ENCODE peak calls at places on chromosomes 7 and 10, in seven cellular contexts. H is GM12865; L is breast epithelium; E is uterus; K is CD8-positive, alpha-beta memory T cell; F is fibroblast of lung; P is left lung. S is an unnamed sample.

GRCh38 chr7:48388922-48389321 is 217.7 kb downstream of the ABCA13 start:
- DNase-seq in H (no peak), L (no peak), E (no peak), K (no peak), F (no peak), P (peak; percentile 44), S (no peak)

GRCh38 chr7:143878884-143879283 is 23.1 kb downstream of the TCAF1 start:
- DNase-seq in H (no peak), L (no peak), E (no peak), K (no peak), F (no peak), P (no peak), S (no peak)

GRCh38 chr7:74627699-74628411 is 29.7 kb upstream of the GTF2I start:
- DNase-seq in H (peak; percentile 48), L (no peak), E (no peak), K (no peak), F (peak; percentile 42), P (peak; percentile 63), S (peak; percentile 72)

GRCh38 chr10:14667748-14668147 is 106.9 kb downstream of the FAM107B start:
- DNase-seq in H (no peak), L (no peak), E (no peak), K (no peak), F (no peak), P (no peak), S (no peak)

GRCh38 chr7:44321796-44322195 is 3.6 kb downstream of the CAMK2B start:
- DNase-seq in H (no peak), L (no peak), E (no peak), K (no peak), F (no peak), P (no peak), S (no peak)

GRCh38 chr10:132788180-132788830 is 2.4 kb upstream of the NKX6-2 start:
- DNase-seq in H (no peak), L (no peak), E (no peak), K (no peak), F (peak; percentile 18), P (no peak), S (no peak)

GRCh38 chr10:11429439-11430052 is 181.9 kb downstream of the USP6NL start:
- DNase-seq in H (no peak), L (no peak), E (no peak), K (no peak), F (peak; percentile 3), P (no peak), S (no peak)

GRCh38 chr10:25080880-25081581 is 64.6 kb downstream of the THNSL1 start:
- DNase-seq in H (peak; percentile 73), L (peak; percentile 75), E (peak; percentile 78), K (peak; percentile 68), F (peak; percentile 79), P (peak; percentile 80), S (peak; percentile 93)

GRCh38 chr7:40604601-40605438 is 470.0 kb downstream of the SUGCT start:
- DNase-seq in H (peak; percentile 62), L (no peak), E (no peak), K (no peak), F (peak; percentile 65), P (peak; percentile 59), S (peak; percentile 71)

GRCh38 chr7:22759721-22760120 is 32.7 kb downstream of the IL6 start:
- DNase-seq in H (no peak), L (no peak), E (no peak), K (no peak), F (peak; percentile 38), P (no peak), S (no peak)

GRCh38 chr10:78815702-78816334 is 252.9 kb upstream of the ZMIZ1 start:
- DNase-seq in H (no peak), L (no peak), E (no peak), K (no peak), F (no peak), P (no peak), S (no peak)

GRCh38 chr10:80081801-80082750 is 3.6 kb downstream of the TMEM254 start:
- DNase-seq in H (no peak), L (no peak), E (no peak), K (no peak), F (no peak), P (no peak), S (peak; percentile 62)

GRCh38 chr10:15630353-15630752 is 89.4 kb downstream of the ITGA8 start:
- DNase-seq in H (no peak), L (no peak), E (peak; percentile 31), K (no peak), F (no peak), P (no peak), S (no peak)

GRCh38 chr7:30652951-30653641 is 29.2 kb downstream of the CRHR2 start:
- DNase-seq in H (no peak), L (no peak), E (no peak), K (no peak), F (no peak), P (no peak), S (no peak)

GRCh38 chr10:110260746-110261477 is 43.8 kb downstream of the SMNDC1 start:
- DNase-seq in H (no peak), L (no peak), E (no peak), K (no peak), F (peak; percentile 40), P (no peak), S (no peak)

GRCh38 chr7:112892263-112892662 is 102.1 kb upstream of the TMEM168 start:
- DNase-seq in H (no peak), L (no peak), E (no peak), K (no peak), F (peak; percentile 46), P (no peak), S (peak; percentile 39)

GRCh38 chr7:86833360-86833759 is 189.7 kb downstream of the GRM3 start:
- DNase-seq in H (no peak), L (no peak), E (no peak), K (no peak), F (no peak), P (peak; percentile 43), S (no peak)

GRCh38 chr7:100591596-100591995 is 5.5 kb downstream of the FBXO24 start:
- DNase-seq in H (no peak), L (no peak), E (no peak), K (no peak), F (no peak), P (no peak), S (no peak)

GRCh38 chr7:158645842-158646241 is 58.2 kb upstream of the PTPRN2 start:
- DNase-seq in H (no peak), L (no peak), E (no peak), K (no peak), F (no peak), P (no peak), S (no peak)

GRCh38 chr10:3792710-3793219 is 7.8 kb upstream of the KLF6 start:
- DNase-seq in H (no peak), L (no peak), E (no peak), K (no peak), F (no peak), P (no peak), S (no peak)

GRCh38 chr10:78292987-78293865 is 259.6 kb downstream of the RPS24 start:
- DNase-seq in H (no peak), L (no peak), E (no peak), K (no peak), F (peak; percentile 45), P (no peak), S (peak; percentile 44)

GRCh38 chr7:19011212-19011611 is 106.2 kb downstream of the TWIST1 start:
- DNase-seq in H (no peak), L (no peak), E (no peak), K (no peak), F (peak; percentile 57), P (no peak), S (no peak)

GRCh38 chr7:83161851-83162401 is 758 bp downstream of the PCLO start:
- DNase-seq in H (no peak), L (no peak), E (no peak), K (no peak), F (no peak), P (no peak), S (peak; percentile 3)
- H3K4me3 ChIP-seq in H (peak overlapping the region; percentile 65), L (peak overlapping the region; percentile 81), E (peak overlapping the region; percentile 43), K (no peak overlapping the region), F (peak overlapping the region; percentile 48), P (peak overlapping the region; percentile 54), S (peak overlapping the region; percentile 24)

GRCh38 chr7:142542097-142542496 is 207.2 kb upstream of the PRSS1 start:
- DNase-seq in H (no peak), L (no peak), E (no peak), K (no peak), F (no peak), P (no peak), S (no peak)
- H3K4me3 ChIP-seq in H (no peak overlapping the region), L (no peak overlapping the region), E (no peak overlapping the region), K (no peak overlapping the region), F (no peak overlapping the region), P (no peak overlapping the region), S (no peak overlapping the region)

GRCh38 chr10:63520463-63521388 is 475 bp upstream of the REEP3 start:
- DNase-seq in H (peak; percentile 75), L (peak; percentile 66), E (peak; percentile 51), K (peak; percentile 67), F (peak; percentile 80), P (peak; percentile 71), S (peak; percentile 88)

GRCh38 chr10:63516207-63516606 is 5.0 kb upstream of the REEP3 start:
- DNase-seq in H (no peak), L (no peak), E (no peak), K (no peak), F (no peak), P (no peak), S (no peak)

GRCh38 chr10:63518690-63519288 is 2.4 kb upstream of the REEP3 start:
- DNase-seq in H (peak; percentile 26), L (no peak), E (no peak), K (no peak), F (no peak), P (no peak), S (no peak)

GRCh38 chr10:63515002-63515763 is 6.0 kb upstream of the REEP3 start:
- DNase-seq in H (peak; percentile 21), L (no peak), E (no peak), K (no peak), F (peak; percentile 81), P (no peak), S (peak; percentile 8)
- H3K4me3 ChIP-seq in H (no peak overlapping the region), L (peak overlapping the region; percentile 44), E (no peak overlapping the region), K (no peak overlapping the region), F (no peak overlapping the region), P (no peak overlapping the region), S (no peak overlapping the region)

DNA sequence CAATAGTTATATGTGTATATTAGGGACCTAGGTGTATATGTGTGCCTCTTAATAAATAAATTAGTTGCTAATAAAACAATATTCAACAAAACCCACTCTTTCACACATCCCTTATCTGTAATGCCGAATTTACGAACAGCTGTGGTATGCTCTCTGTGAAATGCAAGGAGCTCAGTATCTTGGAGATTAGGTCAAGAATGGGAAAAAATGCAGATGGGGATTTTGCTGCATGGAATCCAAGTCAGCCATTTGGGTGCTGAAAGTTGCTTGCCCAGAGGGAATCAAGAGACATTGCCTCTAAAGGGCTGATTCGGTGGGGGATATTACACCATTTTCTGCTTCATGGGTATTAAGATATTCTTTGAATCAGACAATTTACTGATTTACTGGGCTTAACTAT is 93.5 kb downstream of the CREB5 start:
- DNase-seq in H (no peak), L (no peak), E (no peak), K (no peak), F (no peak), P (no peak), S (no peak)
- H3K4me3 ChIP-seq in H (no peak overlapping the region), L (no peak overlapping the region), E (no peak overlapping the region), K (no peak overlapping the region), F (no peak overlapping the region), P (no peak overlapping the region), S (no peak overlapping the region)

DNA sequence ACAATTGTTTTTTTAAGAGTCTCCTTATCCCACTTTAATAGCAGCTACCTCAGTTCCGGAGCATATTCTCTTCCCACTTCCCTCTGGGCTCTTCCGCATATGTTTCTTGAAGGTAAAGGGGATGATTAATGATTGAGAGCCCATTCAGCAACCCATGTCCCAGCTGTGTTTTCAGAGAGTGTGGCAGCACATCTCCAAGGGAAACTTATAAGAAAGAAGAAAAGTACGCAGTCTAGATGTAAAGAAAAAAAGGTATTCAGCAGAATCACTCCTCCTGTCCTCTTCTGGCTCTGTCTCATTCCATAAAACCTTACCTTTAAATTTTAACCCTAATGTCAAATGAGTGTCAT is 9.7 kb upstream of the ANKRD7 start:
- DNase-seq in H (no peak), L (no peak), E (no peak), K (no peak), F (no peak), P (no peak), S (no peak)
- H3K4me3 ChIP-seq in H (peak overlapping the region; percentile 51), L (peak overlapping the region; percentile 63), E (peak overlapping the region; percentile 43), K (peak overlapping the region; percentile 71), F (peak overlapping the region; percentile 72), P (peak overlapping the region; percentile 36), S (no peak overlapping the region)